ENCODE peak calls at places on chromosomes 6 and 20, in eight cellular contexts. One of them, this sample, is unnamed.
A peak's percentile ranks its signal among the peaks of the same experiment; 100 is the strongest.

GRCh38 chr20:36827541-36828279 is 48.2 kb upstream of the TLDC2 start:
- DNase-seq in T-helper 2 cell: peak; percentile 87
- DNase-seq in activated naive CD4-positive, alpha-beta T cell: no peak
- DNase-seq in AG09309: no peak
- DNase-seq in astrocyte of the cerebellum: no peak
- DNase-seq in NCI-H510A treated with DMSO at 0.1 percent for 48 hours: no peak
- DNase-seq in gastrocnemius medialis: no peak
- DNase-seq in heart right ventricle: peak; percentile 64
- DNase-seq in this sample: no peak

GRCh38 chr6:27503436-27504030 is 30.6 kb upstream of the ZNF184 start:
- DNase-seq in AG09309: peak; percentile 40
- DNase-seq in heart right ventricle: peak; percentile 64
- DNase-seq in gastrocnemius medialis: no peak
- DNase-seq in activated naive CD4-positive, alpha-beta T cell: peak; percentile 80
- DNase-seq in NCI-H510A treated with DMSO at 0.1 percent for 48 hours: peak; percentile 82
- DNase-seq in T-helper 2 cell: peak; percentile 76
- DNase-seq in astrocyte of the cerebellum: peak; percentile 57
- DNase-seq in this sample: no peak

GRCh38 chr6:3921663-3922062 is 72.5 kb downstream of the FAM50B start:
- DNase-seq in NCI-H510A treated with DMSO at 0.1 percent for 48 hours: no peak
- DNase-seq in gastrocnemius medialis: no peak
- DNase-seq in astrocyte of the cerebellum: no peak
- DNase-seq in heart right ventricle: no peak
- DNase-seq in AG09309: no peak
- DNase-seq in activated naive CD4-positive, alpha-beta T cell: no peak
- DNase-seq in T-helper 2 cell: no peak
- DNase-seq in this sample: no peak

GRCh38 chr20:59158673-59159072 is 4.9 kb upstream of the ZNF831 start:
- DNase-seq in gastrocnemius medialis: no peak
- DNase-seq in heart right ventricle: no peak
- DNase-seq in AG09309: no peak
- DNase-seq in astrocyte of the cerebellum: no peak
- DNase-seq in activated naive CD4-positive, alpha-beta T cell: no peak
- DNase-seq in T-helper 2 cell: no peak
- DNase-seq in NCI-H510A treated with DMSO at 0.1 percent for 48 hours: no peak
- DNase-seq in this sample: no peak

GRCh38 chr6:2877057-2877882 is 25.8 kb downstream of the SERPINB9 start:
- DNase-seq in gastrocnemius medialis: no peak
- DNase-seq in NCI-H510A treated with DMSO at 0.1 percent for 48 hours: no peak
- DNase-seq in T-helper 2 cell: no peak
- DNase-seq in AG09309: peak; percentile 16
- DNase-seq in activated naive CD4-positive, alpha-beta T cell: no peak
- DNase-seq in heart right ventricle: no peak
- DNase-seq in astrocyte of the cerebellum: no peak
- DNase-seq in this sample: no peak

GRCh38 chr20:1895674-1896496 is 678 bp downstream of the SIRPA start:
- DNase-seq in AG09309: no peak
- DNase-seq in activated naive CD4-positive, alpha-beta T cell: no peak
- DNase-seq in NCI-H510A treated with DMSO at 0.1 percent for 48 hours: no peak
- DNase-seq in gastrocnemius medialis: peak; percentile 50
- DNase-seq in T-helper 2 cell: no peak
- DNase-seq in heart right ventricle: peak; percentile 29
- DNase-seq in astrocyte of the cerebellum: no peak
- DNase-seq in this sample: no peak

GRCh38 chr6:99933129-99933528 is 60.9 kb downstream of the MCHR2 start:
- DNase-seq in astrocyte of the cerebellum: peak; percentile 9
- DNase-seq in T-helper 2 cell: no peak
- DNase-seq in AG09309: peak; percentile 48
- DNase-seq in activated naive CD4-positive, alpha-beta T cell: no peak
- DNase-seq in gastrocnemius medialis: no peak
- DNase-seq in heart right ventricle: no peak
- DNase-seq in NCI-H510A treated with DMSO at 0.1 percent for 48 hours: no peak
- DNase-seq in this sample: peak; percentile 34

GRCh38 chr20:49281059-49281912 is 3.4 kb upstream of the ZNFX1 start:
- DNase-seq in astrocyte of the cerebellum: no peak
- DNase-seq in heart right ventricle: no peak
- DNase-seq in AG09309: no peak
- DNase-seq in gastrocnemius medialis: no peak
- DNase-seq in T-helper 2 cell: peak; percentile 50
- DNase-seq in NCI-H510A treated with DMSO at 0.1 percent for 48 hours: no peak
- DNase-seq in activated naive CD4-positive, alpha-beta T cell: no peak
- DNase-seq in this sample: no peak

GRCh38 chr6:30769088-30769852 is 24.9 kb upstream of the IER3 start:
- DNase-seq in astrocyte of the cerebellum: peak; percentile 81
- DNase-seq in gastrocnemius medialis: no peak
- DNase-seq in T-helper 2 cell: peak; percentile 84
- DNase-seq in heart right ventricle: no peak
- DNase-seq in AG09309: peak; percentile 86
- DNase-seq in activated naive CD4-positive, alpha-beta T cell: peak; percentile 35
- DNase-seq in NCI-H510A treated with DMSO at 0.1 percent for 48 hours: no peak
- DNase-seq in this sample: peak; percentile 86

GRCh38 chr6:167588920-167589614 is 237.6 kb upstream of the AFDN start:
- DNase-seq in astrocyte of the cerebellum: no peak
- DNase-seq in T-helper 2 cell: no peak
- DNase-seq in gastrocnemius medialis: no peak
- DNase-seq in activated naive CD4-positive, alpha-beta T cell: no peak
- DNase-seq in NCI-H510A treated with DMSO at 0.1 percent for 48 hours: no peak
- DNase-seq in AG09309: no peak
- DNase-seq in heart right ventricle: no peak
- DNase-seq in this sample: no peak

GRCh38 chr6:6650839-6651238 is 62.3 kb downstream of the LY86 start:
- DNase-seq in gastrocnemius medialis: no peak
- DNase-seq in NCI-H510A treated with DMSO at 0.1 percent for 48 hours: no peak
- DNase-seq in AG09309: no peak
- DNase-seq in heart right ventricle: no peak
- DNase-seq in activated naive CD4-positive, alpha-beta T cell: no peak
- DNase-seq in T-helper 2 cell: no peak
- DNase-seq in astrocyte of the cerebellum: no peak
- DNase-seq in this sample: no peak

GRCh38 chr6:11532097-11532496 is 5.5 kb upstream of the TMEM170B start:
- DNase-seq in AG09309: no peak
- DNase-seq in activated naive CD4-positive, alpha-beta T cell: no peak
- DNase-seq in astrocyte of the cerebellum: no peak
- DNase-seq in NCI-H510A treated with DMSO at 0.1 percent for 48 hours: no peak
- DNase-seq in heart right ventricle: no peak
- DNase-seq in T-helper 2 cell: no peak
- DNase-seq in gastrocnemius medialis: no peak
- DNase-seq in this sample: no peak

GRCh38 chr6:130037207-130037811 is 18.9 kb downstream of the L3MBTL3 start:
- DNase-seq in astrocyte of the cerebellum: no peak
- DNase-seq in T-helper 2 cell: peak; percentile 42
- DNase-seq in gastrocnemius medialis: no peak
- DNase-seq in NCI-H510A treated with DMSO at 0.1 percent for 48 hours: no peak
- DNase-seq in activated naive CD4-positive, alpha-beta T cell: no peak
- DNase-seq in AG09309: no peak
- DNase-seq in heart right ventricle: no peak
- DNase-seq in this sample: no peak

GRCh38 chr6:105836889-105837288 is 249.2 kb upstream of the PRDM1 start:
- DNase-seq in AG09309: no peak
- DNase-seq in T-helper 2 cell: no peak
- DNase-seq in NCI-H510A treated with DMSO at 0.1 percent for 48 hours: no peak
- DNase-seq in heart right ventricle: no peak
- DNase-seq in gastrocnemius medialis: no peak
- DNase-seq in activated naive CD4-positive, alpha-beta T cell: no peak
- DNase-seq in astrocyte of the cerebellum: no peak
- DNase-seq in this sample: no peak

GRCh38 chr6:146358341-146359046 is 185.1 kb upstream of the RAB32 start:
- DNase-seq in AG09309: peak; percentile 14
- DNase-seq in activated naive CD4-positive, alpha-beta T cell: no peak
- DNase-seq in heart right ventricle: no peak
- DNase-seq in gastrocnemius medialis: no peak
- DNase-seq in NCI-H510A treated with DMSO at 0.1 percent for 48 hours: no peak
- DNase-seq in astrocyte of the cerebellum: no peak
- DNase-seq in T-helper 2 cell: peak; percentile 14
- DNase-seq in this sample: no peak

GRCh38 chr6:157635388-157636244 is 187.4 kb upstream of the SNX9 start:
- DNase-seq in activated naive CD4-positive, alpha-beta T cell: no peak
- DNase-seq in T-helper 2 cell: no peak
- DNase-seq in NCI-H510A treated with DMSO at 0.1 percent for 48 hours: no peak
- DNase-seq in gastrocnemius medialis: no peak
- DNase-seq in heart right ventricle: no peak
- DNase-seq in AG09309: no peak
- DNase-seq in astrocyte of the cerebellum: no peak
- DNase-seq in this sample: no peak

GRCh38 chr20:12166053-12166717 is 248.5 kb downstream of the BTBD3 start:
- DNase-seq in activated naive CD4-positive, alpha-beta T cell: no peak
- DNase-seq in NCI-H510A treated with DMSO at 0.1 percent for 48 hours: no peak
- DNase-seq in AG09309: peak; percentile 83
- DNase-seq in T-helper 2 cell: no peak
- DNase-seq in heart right ventricle: peak; percentile 33
- DNase-seq in astrocyte of the cerebellum: peak; percentile 68
- DNase-seq in gastrocnemius medialis: peak; percentile 33
- DNase-seq in this sample: peak; percentile 78